ENCODE peak calls at places on chromosome 20, in five cellular contexts. H is D721Med, N is pancreas, W is breast epithelium, V is AG09309. I is an unnamed sample.

GRCh38 chr20:54133434-54134427 is 40.1 kb downstream of the CYP24A1 start:
- DNase-seq in W (no peak), H (no peak), N (no peak), V (no peak), I (no peak)

GRCh38 chr20:38523697-38524096 is 51.1 kb downstream of the RALGAPB start:
- DNase-seq in W (no peak), N (no peak), V (peak; percentile 8), H (no peak), I (no peak)

GRCh38 chr20:37202267-37202943 is 23.1 kb upstream of the MROH8 start:
- DNase-seq in N (no peak), H (no peak), V (peak; percentile 95), W (no peak), I (no peak)

GRCh38 chr20:1333462-1334369 is 4.8 kb upstream of the SDCBP2 start:
- DNase-seq in W (no peak), H (no peak), N (no peak), V (no peak), I (no peak)

GRCh38 chr20:10076126-10077080 is 41.6 kb downstream of the ANKEF1 start:
- DNase-seq in W (no peak), H (no peak), N (peak; percentile 64), V (no peak), I (no peak)

GRCh38 chr20:3227936-3228749 is 10.8 kb downstream of the SLC4A11 start:
- DNase-seq in V (no peak), N (no peak), W (no peak), H (no peak), I (no peak)

GRCh38 chr20:14830466-14830865 is 493.1 kb upstream of the FLRT3 start:
- DNase-seq in W (no peak), V (no peak), N (no peak), H (no peak), I (no peak)

GRCh38 chr20:62980970-62981369 is 25.8 kb downstream of the BHLHE23 start:
- DNase-seq in W (no peak), V (no peak), N (no peak), H (no peak), I (no peak)

GRCh38 chr20:3935956-3936340 is 46.8 kb downstream of the PANK2 start:
- DNase-seq in H (no peak), W (no peak), V (no peak), N (no peak), I (no peak)

GRCh38 chr20:61355096-61355495 is 103.0 kb downstream of the CDH4 start:
- DNase-seq in H (no peak), N (no peak), W (no peak), V (no peak), I (no peak)

GRCh38 chr20:62627901-62628612 is 14.2 kb upstream of the SLCO4A1 start:
- DNase-seq in V (no peak), W (peak; percentile 49), N (no peak), H (no peak), I (no peak)

GRCh38 chr20:13009682-13010406 is 1.1 kb downstream of the SPTLC3 start:
- DNase-seq in W (no peak), H (no peak), N (peak; percentile 45), V (peak; percentile 78), I (no peak)

GRCh38 chr20:18263723-18264122 is 24.6 kb upstream of the ZNF133 start:
- DNase-seq in N (no peak), V (no peak), W (no peak), H (no peak), I (no peak)

GRCh38 chr20:39269031-39269461 is 306.9 kb downstream of the DHX35 start:
- DNase-seq in N (peak; percentile 12), W (peak; percentile 56), H (peak; percentile 25), V (no peak), I (peak; percentile 63)

GRCh38 chr20:17339000-17339399 is 112.2 kb downstream of the PCSK2 start:
- DNase-seq in N (no peak), W (no peak), V (no peak), H (no peak), I (no peak)

GRCh38 chr20:9032758-9033157 is 36.1 kb upstream of the PLCB4 start:
- DNase-seq in V (no peak), N (no peak), W (no peak), H (no peak), I (no peak)

GRCh38 chr20:10985536-10985935 is 311.7 kb upstream of the JAG1 start:
- DNase-seq in N (no peak), V (no peak), W (no peak), H (no peak), I (no peak)

GRCh38 chr20:4371623-4372246 is 350.0 kb upstream of the PRND start:
- DNase-seq in W (no peak), H (no peak), V (no peak), N (no peak), I (no peak)

GRCh38 chr20:10902174-10902573 is 228.4 kb upstream of the JAG1 start:
- DNase-seq in V (no peak), H (no peak), W (no peak), N (no peak), I (no peak)

GRCh38 chr20:45014671-45015415 is 48.5 kb downstream of the STK4 start:
- DNase-seq in H (no peak), V (no peak), W (no peak), N (no peak), I (no peak)

GRCh38 chr20:44803383-44803941 is 6.9 kb downstream of the RIMS4 start:
- DNase-seq in N (no peak), H (no peak), W (no peak), V (no peak), I (no peak)

GRCh38 chr20:54103067-54103761 is 32.8 kb upstream of the BCAS1 start:
- DNase-seq in V (no peak), W (peak; percentile 72), H (no peak), N (peak; percentile 62), I (peak; percentile 95)

GRCh38 chr20:3312940-3313656 is 74.1 kb upstream of the SLC4A11 start:
- DNase-seq in W (no peak), N (peak; percentile 41), H (no peak), V (peak; percentile 67), I (no peak)

GRCh38 chr20:44526129-44526528 is 4.3 kb upstream of the SERINC3 start:
- DNase-seq in V (no peak), W (no peak), H (no peak), N (no peak), I (no peak)

GRCh38 chr20:2289475-2289874 is 6.3 kb upstream of the TGM3 start:
- DNase-seq in H (no peak), W (no peak), V (no peak), N (no peak), I (no peak)

GRCh38 chr20:58745391-58745790 is 52.8 kb downstream of the NPEPL1 start:
- DNase-seq in W (no peak), H (no peak), N (no peak), V (no peak), I (no peak)

GRCh38 chr20:37390891-37391525 is 45.1 kb downstream of the SRC start:
- DNase-seq in N (no peak), W (no peak), V (no peak), H (no peak), I (peak; percentile 41)

GRCh38 chr20:7571521-7572065 is 368.7 kb downstream of the HAO1 start:
- DNase-seq in H (no peak), V (peak; percentile 10), W (no peak), N (no peak), I (no peak)

GRCh38 chr20:62143976-62144825 is 632 bp downstream of the SS18L1 start:
- DNase-seq in V (peak; percentile 21), W (peak; percentile 65), H (peak; percentile 51), N (peak; percentile 48), I (peak; percentile 72)

GRCh38 chr20:3447321-3447720 is 23.5 kb upstream of the ATRN start:
- DNase-seq in W (no peak), H (no peak), V (no peak), N (no peak), I (no peak)

DNA sequence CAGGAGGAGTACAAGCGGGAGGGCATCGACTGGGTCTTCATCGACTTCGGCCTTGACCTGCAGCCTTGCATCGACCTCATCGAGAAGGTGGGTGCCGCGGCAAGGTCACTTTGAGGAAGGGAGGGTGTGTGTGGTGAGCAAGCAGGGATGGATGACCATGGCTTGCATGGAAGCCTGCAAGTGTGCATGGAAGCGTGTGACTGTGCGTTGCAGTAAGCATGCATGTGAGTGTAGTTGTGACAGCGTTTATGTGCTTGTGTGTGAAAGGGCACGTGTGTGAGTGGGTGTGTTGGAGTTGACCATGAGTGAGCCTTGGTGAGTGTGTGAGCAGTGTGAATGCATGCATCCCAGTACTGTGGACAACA is 32.5 kb downstream of the MYH7B start:
- DNase-seq in V (no peak), W (no peak), N (no peak), H (no peak), I (no peak)
- TF ChIP-seq CTCF in V (no peak), W (no peak), N (no peak), H (no peak), I (no peak)

DNA sequence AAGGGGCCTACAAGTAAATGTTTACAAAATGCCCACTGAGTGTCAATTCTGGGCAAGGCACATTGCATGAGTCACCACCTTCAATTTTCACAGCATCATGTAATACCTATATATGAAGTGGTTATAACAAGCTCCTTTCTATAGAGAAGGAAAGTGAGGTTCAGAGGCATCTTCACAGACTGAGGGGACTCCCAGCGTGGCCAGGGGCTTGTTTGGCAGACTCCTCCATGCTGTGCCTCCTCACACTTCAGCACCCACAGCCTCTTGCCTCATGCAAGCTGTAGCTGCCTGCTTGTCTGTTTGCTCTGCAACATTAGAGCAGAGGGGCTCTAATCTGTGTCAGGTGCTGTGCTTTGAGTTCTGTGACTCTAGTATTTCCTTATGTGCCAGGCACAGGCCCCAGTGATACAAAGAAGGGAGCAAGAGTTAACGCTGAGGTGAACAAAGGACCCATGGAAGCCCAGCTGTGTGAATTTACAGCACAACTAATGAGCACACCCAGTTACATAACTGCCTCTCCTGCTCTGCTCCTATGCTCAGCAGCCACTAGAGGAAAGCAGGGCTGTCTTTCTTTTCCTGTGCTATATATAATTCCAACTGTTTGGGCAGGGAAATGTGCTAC is 72.3 kb downstream of the ZHX3 start:
- DNase-seq in W (no peak), V (no peak), N (no peak), H (no peak), I (no peak)
- TF ChIP-seq CTCF in W (no peak), V (no peak), N (no peak), H (no peak), I (no peak)

GRCh38 chr20:57502331-57502700 is 22.6 kb downstream of the CTCFL start:
- DNase-seq in V (no peak), H (no peak), N (no peak), W (no peak), I (no peak)

GRCh38 chr20:57500235-57500634 is 24.7 kb downstream of the CTCFL start:
- DNase-seq in W (no peak), V (no peak), N (no peak), H (no peak), I (no peak)

GRCh38 chr20:57503035-57503658 is 21.8 kb downstream of the CTCFL start:
- DNase-seq in V (no peak), H (no peak), W (no peak), N (no peak), I (no peak)

GRCh38 chr20:57500941-57501340 is 24.0 kb downstream of the CTCFL start:
- DNase-seq in N (no peak), V (no peak), W (no peak), H (no peak), I (no peak)

GRCh38 chr20:57501461-57502330 is 23.2 kb downstream of the CTCFL start:
- DNase-seq in H (no peak), W (no peak), V (no peak), N (no peak), I (no peak)
- TF ChIP-seq CTCF in H (no peak), W (no peak), V (no peak), N (no peak), I (no peak)

GRCh38 chr20:25336561-25337422 is 53.8 kb downstream of the ABHD12 start:
- DNase-seq in V (no peak), W (no peak), N (peak; percentile 34), H (no peak), I (no peak)
- TF ChIP-seq CTCF in V (peak; percentile 52), W (peak; percentile 50), N (no peak), H (peak; percentile 28), I (peak; percentile 24)